ENCODE peak calls at places on chromosomes 6 and 20, in five cellular contexts. B is hepatocyte; I is CD8-positive, alpha-beta T cell; R is thoracic aorta; O is neural progenitor cell. Q is an unnamed sample. For H3K36me3, the result is how much of the 10 kb centered on the place peaks cover.

GRCh38 chr6:90895299-90896164 is 308.7 kb upstream of the MAP3K7 start:
- DNase-seq in O (no peak), B (no peak), R (no peak), I (no peak), Q (no peak)

GRCh38 chr6:170101281-170102035 is 189.4 kb downstream of the DLL1 start:
- DNase-seq in O (no peak), B (no peak), I (no peak), R (no peak), Q (no peak)

GRCh38 chr6:35490821-35491557 is 5.9 kb downstream of the TEAD3 start:
- DNase-seq in O (no peak), R (no peak), B (no peak), I (no peak), Q (no peak)

GRCh38 chr6:128757961-128758360 is 125.0 kb upstream of the LAMA2 start:
- DNase-seq in I (no peak), R (no peak), B (no peak), O (no peak), Q (no peak)

GRCh38 chr6:163971841-163972838 is 557.6 kb downstream of the QKI start:
- DNase-seq in R (no peak), I (no peak), O (no peak), B (no peak), Q (no peak)

GRCh38 chr6:156437084-156437879 is 339.9 kb upstream of the ARID1B start:
- DNase-seq in R (no peak), I (no peak), O (no peak), B (no peak), Q (no peak)

GRCh38 chr6:22334778-22335177 is 37.9 kb upstream of the PRL start:
- DNase-seq in B (no peak), R (no peak), I (no peak), O (no peak), Q (no peak)

GRCh38 chr6:74073896-74074295 is 377.9 kb downstream of the CD109 start:
- DNase-seq in R (no peak), O (no peak), B (no peak), I (no peak), Q (no peak)

GRCh38 chr6:56004421-56004820 is 129.0 kb upstream of the BMP5 start:
- DNase-seq in R (no peak), O (no peak), I (no peak), B (no peak), Q (no peak)

GRCh38 chr6:39952170-39952569 is 17.9 kb upstream of the MOCS1 start:
- DNase-seq in B (no peak), R (no peak), O (no peak), I (no peak), Q (no peak)

GRCh38 chr20:57977141-57977540 is 251.3 kb downstream of the ANKRD60 start:
- DNase-seq in B (no peak), I (no peak), O (no peak), R (no peak), Q (no peak)

GRCh38 chr6:81228912-81229540 is 523.5 kb downstream of the TENT5A start:
- DNase-seq in O (no peak), R (no peak), I (no peak), B (no peak), Q (no peak)

GRCh38 chr6:158016571-158017383 is 35.1 kb downstream of the SYNJ2 start:
- DNase-seq in O (peak), B (no peak), I (no peak), R (no peak), Q (no peak)

GRCh38 chr6:132333639-132334516 is 67.4 kb downstream of the MOXD1 start:
- DNase-seq in I (no peak), O (no peak), R (no peak), B (peak), Q (no peak)

GRCh38 chr20:61162506-61162905 is 89.6 kb upstream of the CDH4 start:
- DNase-seq in O (no peak), R (no peak), B (no peak), I (no peak), Q (no peak)

GRCh38 chr6:54722328-54722727 is 124.2 kb upstream of the FAM83B start:
- DNase-seq in B (no peak), O (no peak), I (no peak), R (no peak), Q (no peak)

GRCh38 chr20:37543828-37544227 is 16.2 kb upstream of the BLCAP start:
- DNase-seq in O (no peak), B (peak), I (no peak), R (no peak), Q (no peak)

GRCh38 chr6:15137086-15137485 is 108.8 kb upstream of the JARID2 start:
- DNase-seq in B (no peak), I (no peak), R (no peak), O (no peak), Q (no peak)

GRCh38 chr6:110688661-110689268 is 126.5 kb downstream of the CDK19 start:
- DNase-seq in O (no peak), B (no peak), R (no peak), I (no peak), Q (no peak)

GRCh38 chr6:3175742-3176321 is 18.5 kb upstream of the TUBB2A start:
- DNase-seq in B (no peak), I (no peak), R (no peak), O (no peak), Q (no peak)

GRCh38 chr20:1820137-1821074 is 74.8 kb upstream of the SIRPA start:
- DNase-seq in I (no peak), O (no peak), B (no peak), R (no peak), Q (no peak)

GRCh38 chr20:48770700-48771099 is 57.1 kb downstream of the PREX1 start:
- DNase-seq in B (no peak), I (no peak), R (no peak), O (no peak), Q (no peak)

GRCh38 chr6:33271098-33271607 is 523 bp downstream of the VPS52 start:
- DNase-seq in O (no peak), I (no peak), B (no peak), R (no peak), Q (no peak)

GRCh38 chr6:166151798-166152197 is 15.9 kb downstream of the TBXT start:
- DNase-seq in B (no peak), I (no peak), O (no peak), R (no peak), Q (no peak)

GRCh38 chr6:130296854-130297253 is 69.0 kb upstream of the TMEM200A start:
- DNase-seq in I (no peak), O (no peak), R (no peak), B (no peak), Q (no peak)

GRCh38 chr6:103983000-103983399 is 876.7 kb downstream of the HACE1 start:
- DNase-seq in I (no peak), B (no peak), O (no peak), R (no peak), Q (no peak)

GRCh38 chr6:113805167-113805835 is 51.8 kb upstream of the MARCKS start:
- DNase-seq in B (no peak), R (no peak), I (no peak), O (no peak), Q (no peak)

GRCh38 chr6:87341158-87341557 is 3.5 kb upstream of the C6orf163 start:
- DNase-seq in R (no peak), I (no peak), O (no peak), B (no peak), Q (no peak)

GRCh38 chr6:48891308-48891707 is 571.7 kb downstream of the MMUT start:
- DNase-seq in I (no peak), B (no peak), R (no peak), O (no peak), Q (no peak)

GRCh38 chr6:72741083-72741482 is 119.2 kb downstream of the KCNQ5 start:
- DNase-seq in O (no peak), R (no peak), I (no peak), B (no peak), Q (no peak)

GRCh38 chr6:82608365-82608764 is 244.7 kb downstream of the TPBG start:
- DNase-seq in B (no peak), O (peak), I (no peak), R (no peak), Q (no peak)

GRCh38 chr6:127177030-127177928 is 58.8 kb downstream of the RSPO3 start:
- DNase-seq in O (no peak), B (no peak), I (no peak), R (no peak), Q (no peak)

GRCh38 chr6:97437087-97437486 is 154.1 kb upstream of the MMS22L start:
- DNase-seq in I (no peak), O (peak), R (no peak), B (peak), Q (no peak)

GRCh38 chr6:125639621-125640020 is 109.8 kb upstream of the HEY2 start:
- DNase-seq in O (no peak), I (no peak), R (no peak), B (no peak), Q (no peak)

GRCh38 chr6:14452567-14453527 is 335.3 kb downstream of the CD83 start:
- DNase-seq in I (peak), R (no peak), O (no peak), B (no peak), Q (peak)

DNA sequence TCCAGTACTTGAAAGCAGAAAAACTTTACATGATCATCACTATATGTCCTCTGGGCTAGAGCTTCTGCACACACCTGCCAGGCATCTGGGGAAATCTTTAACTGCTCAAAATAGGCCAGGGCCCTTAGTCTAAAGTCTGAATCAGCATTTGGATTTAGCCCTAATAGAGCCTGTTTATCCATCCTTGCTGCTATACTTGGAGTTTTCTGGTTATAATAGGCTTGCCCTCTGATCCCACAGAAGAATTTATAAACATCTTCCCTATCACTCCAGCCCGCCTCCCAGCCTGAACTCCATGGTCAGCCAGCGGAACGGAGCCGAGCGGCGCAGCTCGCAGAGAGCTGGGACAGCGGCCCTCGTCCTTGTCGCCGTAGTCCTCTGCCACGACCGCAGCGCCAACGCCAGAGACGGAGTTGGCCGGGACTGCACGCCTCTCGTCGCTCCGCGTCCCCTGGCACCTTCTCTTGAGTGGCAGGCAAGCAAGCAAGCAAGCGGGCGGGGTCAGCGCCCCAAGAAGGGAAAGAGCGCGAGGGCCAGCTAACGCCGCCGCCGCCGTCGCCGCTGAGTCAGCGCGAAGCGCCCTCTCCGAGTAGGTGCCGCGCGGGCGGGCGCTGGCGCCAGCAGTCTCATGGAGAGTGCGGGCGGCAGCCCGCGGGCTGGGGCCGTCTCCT is 25.4 kb upstream of the ASIP start:
- DNase-seq in O (peak), I (peak), R (peak), B (peak), Q (no peak)
- H3K4me3 ChIP-seq in O (peak), I (no peak), R (peak), B (peak), Q (no peak)

GRCh38 chr6:43858161-43859153 is 88.4 kb downstream of the VEGFA start:
- DNase-seq in I (no peak), R (no peak), O (peak), B (no peak), Q (no peak)
- H3K36me3 ChIP-seq in I (under half), R (under half), O (under half), B (under half), Q (under half)

GRCh38 chr6:26420607-26421235 is 18.6 kb downstream of the BTN3A1 start:
- DNase-seq in O (peak), B (peak), R (no peak), I (peak), Q (peak)
- H3K4me3 ChIP-seq in O (peak), B (no peak), R (peak), I (peak), Q (peak)

GRCh38 chr20:13718161-13718560 is 66.6 kb downstream of the ESF1 start:
- DNase-seq in I (no peak), B (no peak), R (no peak), O (no peak), Q (no peak)

GRCh38 chr20:13723015-13723414 is 61.7 kb downstream of the ESF1 start:
- DNase-seq in B (no peak), I (no peak), O (peak), R (no peak), Q (no peak)

GRCh38 chr20:13717631-13718044 is 67.1 kb downstream of the ESF1 start:
- DNase-seq in R (no peak), O (no peak), B (no peak), I (no peak), Q (no peak)
- H3K36me3 ChIP-seq in R (under half), O (under half), B (under half), I (under half), Q (under half)

DNA sequence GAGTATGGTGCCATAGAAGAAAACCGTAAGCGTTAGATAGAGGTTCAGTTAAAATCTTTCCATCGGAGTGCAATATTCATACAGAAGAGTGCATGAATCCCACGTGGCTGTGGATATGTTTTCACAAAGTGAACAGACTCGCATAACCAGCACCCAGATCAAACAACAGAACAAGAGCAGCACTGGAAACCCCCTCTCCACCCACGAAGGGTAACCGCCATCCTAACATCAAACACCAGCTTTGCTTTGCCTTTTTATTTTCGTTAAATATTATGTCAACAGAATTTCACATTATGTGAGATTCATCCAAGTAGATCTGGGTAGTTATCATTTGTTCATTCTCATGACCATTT is 4.7 kb downstream of the GTSF1L start:
- DNase-seq in I (peak), O (no peak), R (no peak), B (no peak), Q (peak)
- H3K4me3 ChIP-seq in I (peak), O (no peak), R (no peak), B (no peak), Q (peak)

DNA sequence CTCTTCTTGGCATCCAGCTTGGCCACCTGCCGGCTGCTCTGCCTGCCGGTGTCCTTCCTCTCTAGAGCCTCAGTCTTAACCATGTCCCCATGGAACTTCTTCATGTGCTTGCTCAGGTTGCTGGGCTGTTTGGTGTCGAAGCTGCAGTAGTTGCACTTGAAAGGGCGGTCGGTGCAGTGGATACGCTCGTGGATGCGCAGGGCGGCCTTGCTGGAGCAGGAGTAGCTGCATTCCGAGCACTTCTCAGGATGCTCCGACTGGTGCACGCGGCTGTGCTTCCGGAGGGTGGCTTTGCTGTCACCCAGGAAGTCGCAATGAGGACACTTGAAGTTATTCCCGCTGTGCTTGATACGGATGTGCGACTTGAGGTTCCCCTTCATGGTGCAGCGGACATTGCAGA is 38.7 kb downstream of the ZFP64 start:
- DNase-seq in O (no peak), B (no peak), R (no peak), I (no peak), Q (no peak)
- H3K36me3 ChIP-seq in O (under half), B (under half), R (under half), I (under half), Q (under half)

GRCh38 chr6:17744019-17744756 is 37.5 kb upstream of the NUP153 start:
- DNase-seq in O (no peak), R (no peak), B (no peak), I (no peak), Q (no peak)
- H3K4me3 ChIP-seq in O (no peak), R (no peak), B (no peak), I (no peak), Q (no peak)

GRCh38 chr20:17655286-17655651 is 26.8 kb downstream of the RRBP1 start:
- DNase-seq in I (no peak), O (no peak), R (no peak), B (no peak), Q (no peak)
- H3K36me3 ChIP-seq in I (under half), O (under half), R (under half), B (under half), Q (under half)

GRCh38 chr20:44208165-44208564 is 2.4 kb downstream of the OSER1 start:
- DNase-seq in R (no peak), I (no peak), O (no peak), B (no peak), Q (no peak)
- H3K4me3 ChIP-seq in R (peak), I (no peak), O (peak), B (peak), Q (no peak)

GRCh38 chr6:24874776-24875175 is 61.0 kb downstream of the RIPOR2 start:
- DNase-seq in O (no peak), I (no peak), B (no peak), R (no peak), Q (no peak)
- H3K36me3 ChIP-seq in O (under half), I (half or more), B (under half), R (under half), Q (half or more)

Q was measured in CD4-positive, alpha-beta memory T cell.